ENCODE peak calls at places on chromosomes 3 and 15, in seven cellular contexts. One of them, this sample, is unnamed.

GRCh38 chr15:68106656-68107055 is 52.5 kb downstream of the PIAS1 start:
- DNase-seq in cardiac muscle cell: peak
- DNase-seq in CD8-positive, alpha-beta T cell: no peak
- DNase-seq in endothelial cell: no peak
- DNase-seq in astrocyte of the cerebellum: peak
- DNase-seq in ascending aorta: no peak
- DNase-seq in fibroblast of pulmonary artery: peak
- DNase-seq in this sample: peak

GRCh38 chr15:75920079-75920478 is 16.4 kb downstream of the FBXO22 start:
- DNase-seq in cardiac muscle cell: no peak
- DNase-seq in CD8-positive, alpha-beta T cell: no peak
- DNase-seq in endothelial cell: no peak
- DNase-seq in astrocyte of the cerebellum: no peak
- DNase-seq in ascending aorta: no peak
- DNase-seq in fibroblast of pulmonary artery: no peak
- DNase-seq in this sample: no peak

GRCh38 chr3:51637941-51638471 is 33.0 kb upstream of the TEX264 start:
- DNase-seq in cardiac muscle cell: peak
- DNase-seq in CD8-positive, alpha-beta T cell: no peak
- DNase-seq in endothelial cell: peak
- DNase-seq in astrocyte of the cerebellum: peak
- DNase-seq in ascending aorta: no peak
- DNase-seq in fibroblast of pulmonary artery: peak
- DNase-seq in this sample: peak

GRCh38 chr3:139689122-139689521 is 11.3 kb upstream of the NMNAT3 start:
- DNase-seq in cardiac muscle cell: peak
- DNase-seq in CD8-positive, alpha-beta T cell: no peak
- DNase-seq in endothelial cell: no peak
- DNase-seq in astrocyte of the cerebellum: no peak
- DNase-seq in ascending aorta: no peak
- DNase-seq in fibroblast of pulmonary artery: no peak
- DNase-seq in this sample: no peak

GRCh38 chr3:178847170-178847569 is 224.4 kb downstream of the ZMAT3 start:
- DNase-seq in cardiac muscle cell: no peak
- DNase-seq in CD8-positive, alpha-beta T cell: no peak
- DNase-seq in endothelial cell: no peak
- DNase-seq in astrocyte of the cerebellum: peak
- DNase-seq in ascending aorta: no peak
- DNase-seq in fibroblast of pulmonary artery: peak
- DNase-seq in this sample: no peak

GRCh38 chr3:142947799-142948575 is 15.5 kb downstream of the PAQR9 start:
- DNase-seq in cardiac muscle cell: no peak
- DNase-seq in CD8-positive, alpha-beta T cell: no peak
- DNase-seq in endothelial cell: no peak
- DNase-seq in astrocyte of the cerebellum: no peak
- DNase-seq in ascending aorta: no peak
- DNase-seq in fibroblast of pulmonary artery: no peak
- DNase-seq in this sample: no peak

GRCh38 chr3:171745577-171746319 is 64.5 kb downstream of the PLD1 start:
- DNase-seq in cardiac muscle cell: no peak
- DNase-seq in CD8-positive, alpha-beta T cell: no peak
- DNase-seq in endothelial cell: no peak
- DNase-seq in astrocyte of the cerebellum: no peak
- DNase-seq in ascending aorta: no peak
- DNase-seq in fibroblast of pulmonary artery: no peak
- DNase-seq in this sample: no peak

GRCh38 chr3:169478566-169479313 is 184.8 kb downstream of the MECOM start:
- DNase-seq in cardiac muscle cell: no peak
- DNase-seq in CD8-positive, alpha-beta T cell: no peak
- DNase-seq in endothelial cell: no peak
- DNase-seq in astrocyte of the cerebellum: no peak
- DNase-seq in ascending aorta: no peak
- DNase-seq in fibroblast of pulmonary artery: peak
- DNase-seq in this sample: peak

GRCh38 chr3:125163739-125164601 is 48.6 kb downstream of the SLC12A8 start:
- DNase-seq in cardiac muscle cell: peak
- DNase-seq in CD8-positive, alpha-beta T cell: no peak
- DNase-seq in endothelial cell: no peak
- DNase-seq in astrocyte of the cerebellum: no peak
- DNase-seq in ascending aorta: no peak
- DNase-seq in fibroblast of pulmonary artery: no peak
- DNase-seq in this sample: no peak
- TF ChIP-seq CTCF in cardiac muscle cell: peak
- TF ChIP-seq CTCF in CD8-positive, alpha-beta T cell: no peak
- TF ChIP-seq CTCF in endothelial cell: no peak
- TF ChIP-seq CTCF in astrocyte of the cerebellum: peak
- TF ChIP-seq CTCF in ascending aorta: no peak
- TF ChIP-seq CTCF in fibroblast of pulmonary artery: peak
- TF ChIP-seq CTCF in this sample: peak

GRCh38 chr3:120098710-120099109 is 4.5 kb upstream of the GSK3B start:
- DNase-seq in cardiac muscle cell: no peak
- DNase-seq in CD8-positive, alpha-beta T cell: no peak
- DNase-seq in endothelial cell: no peak
- DNase-seq in astrocyte of the cerebellum: no peak
- DNase-seq in ascending aorta: no peak
- DNase-seq in fibroblast of pulmonary artery: no peak
- DNase-seq in this sample: no peak
- TF ChIP-seq CTCF in cardiac muscle cell: no peak
- TF ChIP-seq CTCF in CD8-positive, alpha-beta T cell: no peak
- TF ChIP-seq CTCF in endothelial cell: no peak
- TF ChIP-seq CTCF in astrocyte of the cerebellum: no peak
- TF ChIP-seq CTCF in ascending aorta: no peak
- TF ChIP-seq CTCF in fibroblast of pulmonary artery: no peak
- TF ChIP-seq CTCF in this sample: no peak

DNA sequence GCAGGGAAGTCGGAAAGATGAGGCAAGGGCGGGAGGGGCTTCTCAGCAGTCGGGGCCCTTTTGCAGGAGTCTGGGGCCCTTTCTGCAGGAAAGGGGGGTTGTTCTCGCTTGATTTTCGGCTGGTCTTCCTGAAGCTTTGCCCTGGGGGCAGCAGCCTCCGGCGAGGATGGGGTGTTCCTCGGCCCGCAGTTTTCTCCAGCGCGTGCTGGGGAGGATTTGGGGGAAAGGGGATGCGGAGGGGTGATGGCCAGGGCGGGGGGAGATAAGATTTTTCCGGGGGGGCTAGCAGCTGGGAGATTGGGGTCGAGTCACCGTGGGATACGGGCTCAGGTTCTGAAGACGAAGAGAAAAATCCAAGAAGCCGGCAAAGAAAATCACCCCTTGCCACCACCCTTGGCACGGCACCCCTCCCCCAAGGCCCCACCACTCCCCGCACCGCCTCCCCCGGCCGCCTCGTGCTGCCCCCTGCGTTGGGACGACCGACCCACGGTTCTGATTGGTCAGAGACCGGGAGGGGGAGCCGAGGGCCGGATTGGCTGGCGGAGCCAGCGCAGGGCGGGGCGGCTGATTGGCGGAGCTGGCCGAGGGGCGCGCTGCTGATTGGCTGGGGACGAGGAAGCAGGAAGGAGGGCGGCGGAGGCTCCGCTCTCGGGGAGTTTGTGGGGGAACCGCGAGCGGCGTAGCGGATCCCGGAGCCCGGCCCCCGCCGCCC is at the start of gene BAHD1:
- DNase-seq in cardiac muscle cell: peak
- DNase-seq in CD8-positive, alpha-beta T cell: peak
- DNase-seq in endothelial cell: peak
- DNase-seq in astrocyte of the cerebellum: peak
- DNase-seq in ascending aorta: peak
- DNase-seq in fibroblast of pulmonary artery: peak
- DNase-seq in this sample: peak
- TF ChIP-seq CTCF in cardiac muscle cell: no peak
- TF ChIP-seq CTCF in CD8-positive, alpha-beta T cell: no peak
- TF ChIP-seq CTCF in endothelial cell: no peak
- TF ChIP-seq CTCF in astrocyte of the cerebellum: no peak
- TF ChIP-seq CTCF in ascending aorta: no peak
- TF ChIP-seq CTCF in fibroblast of pulmonary artery: no peak
- TF ChIP-seq CTCF in this sample: no peak

DNA sequence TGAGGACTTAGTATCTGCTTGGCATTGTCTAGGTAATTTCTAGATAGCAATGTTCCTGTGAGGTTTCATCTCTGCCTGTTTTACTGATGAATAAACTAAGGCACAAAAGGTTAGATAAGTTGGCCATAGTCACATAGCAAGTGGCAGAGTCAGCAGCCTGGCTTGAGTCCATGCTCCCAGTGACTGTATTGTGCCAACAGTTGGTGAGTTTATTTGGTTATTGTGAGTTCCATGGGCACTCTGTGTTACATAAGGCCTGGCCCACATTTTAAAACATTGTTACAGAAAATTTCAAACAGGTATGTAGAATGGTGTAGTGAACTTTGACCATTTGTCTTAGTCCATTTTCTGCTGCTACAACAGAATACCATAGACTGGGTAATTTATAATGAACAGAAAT is 15.2 kb downstream of the MCM2 start:
- DNase-seq in cardiac muscle cell: no peak
- DNase-seq in CD8-positive, alpha-beta T cell: no peak
- DNase-seq in endothelial cell: no peak
- DNase-seq in astrocyte of the cerebellum: no peak
- DNase-seq in ascending aorta: no peak
- DNase-seq in fibroblast of pulmonary artery: no peak
- DNase-seq in this sample: no peak
- TF ChIP-seq CTCF in cardiac muscle cell: no peak
- TF ChIP-seq CTCF in CD8-positive, alpha-beta T cell: no peak
- TF ChIP-seq CTCF in endothelial cell: no peak
- TF ChIP-seq CTCF in astrocyte of the cerebellum: no peak
- TF ChIP-seq CTCF in ascending aorta: no peak
- TF ChIP-seq CTCF in fibroblast of pulmonary artery: no peak
- TF ChIP-seq CTCF in this sample: no peak

DNA sequence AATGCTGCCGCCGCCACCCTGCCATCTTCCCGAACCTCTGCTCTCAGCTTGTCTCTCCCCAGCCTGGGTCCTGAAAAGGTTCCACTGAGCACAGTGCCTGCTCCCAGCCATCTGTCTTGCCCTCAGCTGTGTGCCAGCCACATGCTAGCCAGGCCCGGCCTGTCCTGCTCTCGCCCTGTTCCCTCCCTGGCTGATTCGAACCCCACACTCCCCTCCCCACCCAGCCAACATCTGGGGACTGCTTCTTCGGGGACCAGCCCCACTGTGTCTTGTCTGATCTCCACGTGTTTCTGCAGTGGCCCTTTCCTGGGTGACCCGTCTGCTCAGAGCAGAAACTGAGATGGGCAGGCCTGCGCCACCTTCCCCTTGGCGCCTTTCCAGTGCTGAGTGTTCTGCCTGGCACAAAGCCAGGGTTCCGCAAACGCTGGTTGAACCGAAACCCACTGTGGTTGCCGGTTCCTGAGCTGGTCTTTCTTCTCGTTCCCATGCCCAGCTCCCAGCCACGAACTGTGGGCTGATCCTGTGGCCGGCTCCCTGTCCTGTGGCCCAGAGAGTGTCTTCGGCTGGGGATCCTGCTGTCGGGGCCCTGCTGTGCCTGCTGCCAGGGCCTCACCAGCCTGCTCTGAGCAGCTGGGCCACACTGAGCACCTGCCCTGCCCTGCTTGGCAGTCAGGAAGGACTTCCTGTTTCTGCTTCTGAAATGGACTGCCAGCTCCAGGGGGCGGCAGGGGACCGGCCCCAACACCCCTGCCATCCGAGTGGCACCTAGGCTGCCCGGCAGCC is 62.7 kb upstream of the KLF13 start:
- DNase-seq in cardiac muscle cell: no peak
- DNase-seq in CD8-positive, alpha-beta T cell: peak
- DNase-seq in endothelial cell: no peak
- DNase-seq in astrocyte of the cerebellum: no peak
- DNase-seq in ascending aorta: peak
- DNase-seq in fibroblast of pulmonary artery: no peak
- DNase-seq in this sample: no peak
- TF ChIP-seq CTCF in cardiac muscle cell: no peak
- TF ChIP-seq CTCF in CD8-positive, alpha-beta T cell: no peak
- TF ChIP-seq CTCF in endothelial cell: no peak
- TF ChIP-seq CTCF in astrocyte of the cerebellum: no peak
- TF ChIP-seq CTCF in ascending aorta: no peak
- TF ChIP-seq CTCF in fibroblast of pulmonary artery: no peak
- TF ChIP-seq CTCF in this sample: no peak

DNA sequence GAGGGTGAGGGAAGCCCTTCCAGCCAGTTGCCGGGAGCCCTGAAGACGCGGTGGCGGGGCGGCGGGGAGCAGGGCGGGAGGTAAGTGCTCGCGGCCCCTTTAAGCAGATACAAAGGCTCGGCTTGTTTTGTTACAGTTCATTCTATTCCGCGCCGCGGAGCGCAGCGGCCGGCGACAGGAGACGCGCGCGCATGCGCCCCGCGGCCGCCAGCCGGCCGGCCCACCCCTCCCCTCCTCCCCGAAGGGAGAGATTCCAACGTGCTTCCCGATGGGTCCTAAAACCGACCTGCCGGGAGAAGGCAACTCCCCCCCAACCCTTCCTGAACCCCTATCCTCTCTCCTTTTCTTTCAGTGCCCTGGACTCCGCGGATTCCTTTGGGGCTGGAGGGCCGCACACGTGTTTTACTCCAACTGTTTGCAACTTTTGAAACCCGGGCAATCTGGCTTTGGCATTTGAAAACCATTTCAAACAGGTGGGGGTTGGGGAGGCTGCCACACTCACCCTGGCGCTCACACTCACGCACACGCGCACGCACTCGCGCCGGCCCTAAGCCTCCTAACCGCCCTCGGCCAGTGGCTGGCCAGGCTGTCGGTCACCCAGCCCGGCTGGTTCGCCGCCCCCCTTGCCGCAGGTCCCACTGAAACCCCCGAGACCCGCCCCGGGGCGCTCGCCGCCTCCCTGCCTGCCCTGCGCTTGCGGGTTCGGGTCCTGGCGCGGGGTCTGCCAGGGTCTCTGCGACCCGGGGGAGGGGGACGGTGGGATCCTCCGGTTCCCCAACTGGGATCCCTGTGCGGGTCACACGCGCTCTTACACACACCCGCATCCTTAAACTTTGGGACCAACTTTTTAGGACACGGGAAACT is at the start of gene MAGI1:
- DNase-seq in cardiac muscle cell: peak
- DNase-seq in CD8-positive, alpha-beta T cell: no peak
- DNase-seq in endothelial cell: peak
- DNase-seq in astrocyte of the cerebellum: peak
- DNase-seq in ascending aorta: peak
- DNase-seq in fibroblast of pulmonary artery: peak
- DNase-seq in this sample: peak
- TF ChIP-seq CTCF in cardiac muscle cell: no peak
- TF ChIP-seq CTCF in CD8-positive, alpha-beta T cell: no peak
- TF ChIP-seq CTCF in endothelial cell: no peak
- TF ChIP-seq CTCF in astrocyte of the cerebellum: no peak
- TF ChIP-seq CTCF in ascending aorta: no peak
- TF ChIP-seq CTCF in fibroblast of pulmonary artery: no peak
- TF ChIP-seq CTCF in this sample: no peak

GRCh38 chr3:45693941-45694521 is 4.8 kb downstream of the SACM1L start:
- DNase-seq in cardiac muscle cell: no peak
- DNase-seq in CD8-positive, alpha-beta T cell: no peak
- DNase-seq in endothelial cell: no peak
- DNase-seq in astrocyte of the cerebellum: no peak
- DNase-seq in ascending aorta: no peak
- DNase-seq in fibroblast of pulmonary artery: no peak
- DNase-seq in this sample: no peak
- TF ChIP-seq CTCF in cardiac muscle cell: no peak
- TF ChIP-seq CTCF in CD8-positive, alpha-beta T cell: peak
- TF ChIP-seq CTCF in endothelial cell: peak
- TF ChIP-seq CTCF in astrocyte of the cerebellum: no peak
- TF ChIP-seq CTCF in ascending aorta: no peak
- TF ChIP-seq CTCF in fibroblast of pulmonary artery: no peak
- TF ChIP-seq CTCF in this sample: no peak

GRCh38 chr3:105022813-105023212 is 343.9 kb upstream of the ALCAM start:
- DNase-seq in cardiac muscle cell: no peak
- DNase-seq in CD8-positive, alpha-beta T cell: no peak
- DNase-seq in endothelial cell: no peak
- DNase-seq in astrocyte of the cerebellum: no peak
- DNase-seq in ascending aorta: no peak
- DNase-seq in fibroblast of pulmonary artery: no peak
- DNase-seq in this sample: no peak
- TF ChIP-seq CTCF in cardiac muscle cell: no peak
- TF ChIP-seq CTCF in CD8-positive, alpha-beta T cell: no peak
- TF ChIP-seq CTCF in endothelial cell: no peak
- TF ChIP-seq CTCF in astrocyte of the cerebellum: no peak
- TF ChIP-seq CTCF in ascending aorta: no peak
- TF ChIP-seq CTCF in fibroblast of pulmonary artery: no peak
- TF ChIP-seq CTCF in this sample: no peak

GRCh38 chr15:33654859-33655258 is 313.4 kb upstream of the CHRM5 start:
- DNase-seq in cardiac muscle cell: no peak
- DNase-seq in CD8-positive, alpha-beta T cell: no peak
- DNase-seq in endothelial cell: no peak
- DNase-seq in astrocyte of the cerebellum: no peak
- DNase-seq in ascending aorta: no peak
- DNase-seq in fibroblast of pulmonary artery: no peak
- DNase-seq in this sample: no peak
- TF ChIP-seq CTCF in cardiac muscle cell: no peak
- TF ChIP-seq CTCF in CD8-positive, alpha-beta T cell: no peak
- TF ChIP-seq CTCF in endothelial cell: no peak
- TF ChIP-seq CTCF in astrocyte of the cerebellum: no peak
- TF ChIP-seq CTCF in ascending aorta: no peak
- TF ChIP-seq CTCF in fibroblast of pulmonary artery: no peak
- TF ChIP-seq CTCF in this sample: no peak

This sample was measured in retinal pigment epithelial cell.